ENCODE peak calls at places on chromosomes 2 and 18, in ten cellular contexts. One of them, this sample, is unnamed.

GRCh38 chr2:240322231-240322955 is 113.1 kb upstream of the GPC1 start:
- DNase-seq in H4: peak
- DNase-seq in cerebellar nuclear complex: no peak
- DNase-seq in KBM-7: no peak
- DNase-seq in NCI-H1436: no peak
- DNase-seq in A673: no peak
- DNase-seq in right lobe of liver: no peak
- DNase-seq in mammary epithelial cell: no peak
- DNase-seq in left colon: no peak
- DNase-seq in GDM1: no peak
- DNase-seq in this sample: no peak

GRCh38 chr18:34773961-34774754 is 64.1 kb downstream of the DTNA start:
- DNase-seq in H4: peak
- DNase-seq in cerebellar nuclear complex: peak
- DNase-seq in KBM-7: no peak
- DNase-seq in NCI-H1436: no peak
- DNase-seq in A673: no peak
- DNase-seq in right lobe of liver: peak
- DNase-seq in mammary epithelial cell: peak
- DNase-seq in left colon: no peak
- DNase-seq in GDM1: no peak
- DNase-seq in this sample: no peak

GRCh38 chr2:110679337-110679707 is 1.5 kb upstream of the BUB1 start:
- DNase-seq in H4: peak
- DNase-seq in cerebellar nuclear complex: no peak
- DNase-seq in KBM-7: peak
- DNase-seq in NCI-H1436: no peak
- DNase-seq in A673: no peak
- DNase-seq in right lobe of liver: no peak
- DNase-seq in mammary epithelial cell: no peak
- DNase-seq in left colon: no peak
- DNase-seq in GDM1: no peak
- DNase-seq in this sample: peak

GRCh38 chr2:236676131-236676873 is 106.7 kb downstream of the ACKR3 start:
- DNase-seq in H4: peak
- DNase-seq in cerebellar nuclear complex: no peak
- DNase-seq in KBM-7: no peak
- DNase-seq in NCI-H1436: no peak
- DNase-seq in A673: no peak
- DNase-seq in right lobe of liver: no peak
- DNase-seq in mammary epithelial cell: peak
- DNase-seq in left colon: no peak
- DNase-seq in GDM1: no peak
- DNase-seq in this sample: no peak

GRCh38 chr2:11163439-11164317 is 8.4 kb downstream of the SLC66A3 start:
- DNase-seq in H4: no peak
- DNase-seq in cerebellar nuclear complex: no peak
- DNase-seq in KBM-7: no peak
- DNase-seq in NCI-H1436: no peak
- DNase-seq in A673: no peak
- DNase-seq in right lobe of liver: no peak
- DNase-seq in mammary epithelial cell: no peak
- DNase-seq in left colon: no peak
- DNase-seq in GDM1: no peak
- DNase-seq in this sample: no peak

GRCh38 chr2:100257939-100258338 is 64.4 kb downstream of the LONRF2 start:
- DNase-seq in H4: no peak
- DNase-seq in cerebellar nuclear complex: no peak
- DNase-seq in KBM-7: no peak
- DNase-seq in NCI-H1436: no peak
- DNase-seq in A673: no peak
- DNase-seq in right lobe of liver: no peak
- DNase-seq in mammary epithelial cell: peak
- DNase-seq in left colon: no peak
- DNase-seq in GDM1: no peak
- DNase-seq in this sample: no peak

GRCh38 chr2:235358981-235359471 is 134.8 kb upstream of the AGAP1 start:
- DNase-seq in H4: peak
- DNase-seq in cerebellar nuclear complex: no peak
- DNase-seq in KBM-7: no peak
- DNase-seq in NCI-H1436: no peak
- DNase-seq in A673: no peak
- DNase-seq in right lobe of liver: no peak
- DNase-seq in mammary epithelial cell: peak
- DNase-seq in left colon: no peak
- DNase-seq in GDM1: no peak
- DNase-seq in this sample: no peak

GRCh38 chr2:226743911-226744310 is 55.7 kb downstream of the IRS1 start:
- DNase-seq in H4: no peak
- DNase-seq in cerebellar nuclear complex: no peak
- DNase-seq in KBM-7: no peak
- DNase-seq in NCI-H1436: no peak
- DNase-seq in A673: no peak
- DNase-seq in right lobe of liver: no peak
- DNase-seq in mammary epithelial cell: no peak
- DNase-seq in left colon: no peak
- DNase-seq in GDM1: no peak
- DNase-seq in this sample: no peak

GRCh38 chr2:191705084-191705483 is 27.1 kb downstream of the NABP1 start:
- DNase-seq in H4: no peak
- DNase-seq in cerebellar nuclear complex: no peak
- DNase-seq in KBM-7: no peak
- DNase-seq in NCI-H1436: no peak
- DNase-seq in A673: no peak
- DNase-seq in right lobe of liver: no peak
- DNase-seq in mammary epithelial cell: no peak
- DNase-seq in left colon: no peak
- DNase-seq in GDM1: no peak
- DNase-seq in this sample: no peak

GRCh38 chr2:237864030-237864931 is 4.9 kb downstream of the RAMP1 start:
- DNase-seq in H4: no peak
- DNase-seq in cerebellar nuclear complex: no peak
- DNase-seq in KBM-7: no peak
- DNase-seq in NCI-H1436: no peak
- DNase-seq in A673: no peak
- DNase-seq in right lobe of liver: no peak
- DNase-seq in mammary epithelial cell: no peak
- DNase-seq in left colon: no peak
- DNase-seq in GDM1: no peak
- DNase-seq in this sample: no peak

GRCh38 chr18:40293311-40293710 is 1661.7 kb upstream of the PIK3C3 start:
- DNase-seq in H4: peak
- DNase-seq in cerebellar nuclear complex: no peak
- DNase-seq in KBM-7: no peak
- DNase-seq in NCI-H1436: no peak
- DNase-seq in A673: peak
- DNase-seq in right lobe of liver: no peak
- DNase-seq in mammary epithelial cell: peak
- DNase-seq in left colon: no peak
- DNase-seq in GDM1: no peak
- DNase-seq in this sample: no peak

GRCh38 chr2:218648473-218649100 is 10.8 kb downstream of the ZNF142 start:
- DNase-seq in H4: peak
- DNase-seq in cerebellar nuclear complex: no peak
- DNase-seq in KBM-7: peak
- DNase-seq in NCI-H1436: peak
- DNase-seq in A673: peak
- DNase-seq in right lobe of liver: peak
- DNase-seq in mammary epithelial cell: peak
- DNase-seq in left colon: no peak
- DNase-seq in GDM1: peak
- DNase-seq in this sample: peak

GRCh38 chr2:8684421-8684884 is 2.6 kb downstream of the ID2 start:
- DNase-seq in H4: no peak
- DNase-seq in cerebellar nuclear complex: no peak
- DNase-seq in KBM-7: peak
- DNase-seq in NCI-H1436: peak
- DNase-seq in A673: peak
- DNase-seq in right lobe of liver: no peak
- DNase-seq in mammary epithelial cell: no peak
- DNase-seq in left colon: peak
- DNase-seq in GDM1: no peak
- DNase-seq in this sample: peak

GRCh38 chr2:98825858-98826257 is 94.9 kb upstream of the MGAT4A start:
- DNase-seq in H4: no peak
- DNase-seq in cerebellar nuclear complex: no peak
- DNase-seq in KBM-7: no peak
- DNase-seq in NCI-H1436: no peak
- DNase-seq in A673: no peak
- DNase-seq in right lobe of liver: no peak
- DNase-seq in mammary epithelial cell: no peak
- DNase-seq in left colon: no peak
- DNase-seq in GDM1: no peak
- DNase-seq in this sample: no peak

GRCh38 chr2:98175811-98176210 is 88.8 kb downstream of the VWA3B start:
- DNase-seq in H4: no peak
- DNase-seq in cerebellar nuclear complex: no peak
- DNase-seq in KBM-7: no peak
- DNase-seq in NCI-H1436: peak
- DNase-seq in A673: no peak
- DNase-seq in right lobe of liver: no peak
- DNase-seq in mammary epithelial cell: no peak
- DNase-seq in left colon: no peak
- DNase-seq in GDM1: no peak
- DNase-seq in this sample: no peak

GRCh38 chr2:174438146-174438886 is 42.8 kb downstream of the SCRN3 start:
- DNase-seq in H4: no peak
- DNase-seq in cerebellar nuclear complex: no peak
- DNase-seq in KBM-7: no peak
- DNase-seq in NCI-H1436: no peak
- DNase-seq in A673: no peak
- DNase-seq in right lobe of liver: no peak
- DNase-seq in mammary epithelial cell: no peak
- DNase-seq in left colon: no peak
- DNase-seq in GDM1: no peak
- DNase-seq in this sample: no peak

GRCh38 chr2:11955314-11955713 is 208.9 kb downstream of the LPIN1 start:
- DNase-seq in H4: no peak
- DNase-seq in cerebellar nuclear complex: no peak
- DNase-seq in KBM-7: no peak
- DNase-seq in NCI-H1436: no peak
- DNase-seq in A673: no peak
- DNase-seq in right lobe of liver: no peak
- DNase-seq in mammary epithelial cell: peak
- DNase-seq in left colon: no peak
- DNase-seq in GDM1: no peak
- DNase-seq in this sample: peak

GRCh38 chr2:186255823-186256222 is 230.2 kb upstream of the ZC3H15 start:
- DNase-seq in H4: no peak
- DNase-seq in cerebellar nuclear complex: no peak
- DNase-seq in KBM-7: no peak
- DNase-seq in NCI-H1436: no peak
- DNase-seq in A673: no peak
- DNase-seq in right lobe of liver: no peak
- DNase-seq in mammary epithelial cell: no peak
- DNase-seq in left colon: no peak
- DNase-seq in GDM1: no peak
- DNase-seq in this sample: no peak

GRCh38 chr2:99348173-99348572 is 11.0 kb downstream of the EIF5B start:
- DNase-seq in H4: no peak
- DNase-seq in cerebellar nuclear complex: no peak
- DNase-seq in KBM-7: no peak
- DNase-seq in NCI-H1436: no peak
- DNase-seq in A673: no peak
- DNase-seq in right lobe of liver: no peak
- DNase-seq in mammary epithelial cell: no peak
- DNase-seq in left colon: no peak
- DNase-seq in GDM1: no peak
- DNase-seq in this sample: no peak

This sample was measured in AML-193.